ENCODE peak calls at places on chromosomes 1 and 21, in ten cellular contexts. One of them, this sample, is unnamed.

GRCh38 chr1:19606817-19607706 is 37.0 kb upstream of the NBL1 start:
- DNase-seq in breast epithelium: no peak
- DNase-seq in A549: no peak
- DNase-seq in HFFc6: no peak
- DNase-seq in lung: no peak
- DNase-seq in cardiac fibroblast: no peak
- DNase-seq in pancreas: no peak
- DNase-seq in body of pancreas: no peak
- DNase-seq in progenitor cell of endocrine pancreas: no peak
- DNase-seq in fibroblast of lung: peak
- DNase-seq in this sample: no peak

GRCh38 chr1:196466656-196467055 is 141.6 kb downstream of the KCNT2 start:
- DNase-seq in breast epithelium: no peak
- DNase-seq in A549: no peak
- DNase-seq in HFFc6: peak
- DNase-seq in lung: no peak
- DNase-seq in cardiac fibroblast: peak
- DNase-seq in pancreas: no peak
- DNase-seq in body of pancreas: no peak
- DNase-seq in progenitor cell of endocrine pancreas: no peak
- DNase-seq in fibroblast of lung: peak
- DNase-seq in this sample: no peak

GRCh38 chr1:10664251-10664650 is 132.2 kb downstream of the CASZ1 start:
- DNase-seq in breast epithelium: no peak
- DNase-seq in A549: no peak
- DNase-seq in HFFc6: no peak
- DNase-seq in lung: no peak
- DNase-seq in cardiac fibroblast: no peak
- DNase-seq in pancreas: no peak
- DNase-seq in body of pancreas: no peak
- DNase-seq in progenitor cell of endocrine pancreas: no peak
- DNase-seq in fibroblast of lung: no peak
- DNase-seq in this sample: no peak

GRCh38 chr1:75554870-75555269 is 56.0 kb downstream of the SLC44A5 start:
- DNase-seq in breast epithelium: no peak
- DNase-seq in A549: no peak
- DNase-seq in HFFc6: no peak
- DNase-seq in lung: no peak
- DNase-seq in cardiac fibroblast: no peak
- DNase-seq in pancreas: no peak
- DNase-seq in body of pancreas: no peak
- DNase-seq in progenitor cell of endocrine pancreas: no peak
- DNase-seq in fibroblast of lung: no peak
- DNase-seq in this sample: no peak

GRCh38 chr1:160658162-160658955 is 11.5 kb upstream of the SLAMF1 start:
- DNase-seq in breast epithelium: no peak
- DNase-seq in A549: no peak
- DNase-seq in HFFc6: no peak
- DNase-seq in lung: no peak
- DNase-seq in cardiac fibroblast: no peak
- DNase-seq in pancreas: no peak
- DNase-seq in body of pancreas: no peak
- DNase-seq in progenitor cell of endocrine pancreas: no peak
- DNase-seq in fibroblast of lung: no peak
- DNase-seq in this sample: no peak

GRCh38 chr1:116850436-116850835 is 59.3 kb upstream of the PTGFRN start:
- DNase-seq in breast epithelium: no peak
- DNase-seq in A549: no peak
- DNase-seq in HFFc6: no peak
- DNase-seq in lung: no peak
- DNase-seq in cardiac fibroblast: no peak
- DNase-seq in pancreas: no peak
- DNase-seq in body of pancreas: no peak
- DNase-seq in progenitor cell of endocrine pancreas: no peak
- DNase-seq in fibroblast of lung: peak
- DNase-seq in this sample: no peak

GRCh38 chr1:216314369-216315095 is 108.7 kb downstream of the USH2A start:
- DNase-seq in breast epithelium: no peak
- DNase-seq in A549: no peak
- DNase-seq in HFFc6: no peak
- DNase-seq in lung: no peak
- DNase-seq in cardiac fibroblast: no peak
- DNase-seq in pancreas: peak
- DNase-seq in body of pancreas: no peak
- DNase-seq in progenitor cell of endocrine pancreas: no peak
- DNase-seq in fibroblast of lung: peak
- DNase-seq in this sample: no peak

GRCh38 chr21:45618287-45618686 is 25.2 kb upstream of the PCBP3 start:
- DNase-seq in breast epithelium: peak
- DNase-seq in A549: no peak
- DNase-seq in HFFc6: no peak
- DNase-seq in lung: no peak
- DNase-seq in cardiac fibroblast: peak
- DNase-seq in pancreas: no peak
- DNase-seq in body of pancreas: no peak
- DNase-seq in progenitor cell of endocrine pancreas: no peak
- DNase-seq in fibroblast of lung: peak
- DNase-seq in this sample: no peak

GRCh38 chr1:96236156-96236739 is 485.3 kb upstream of the PTBP2 start:
- DNase-seq in breast epithelium: no peak
- DNase-seq in A549: peak
- DNase-seq in HFFc6: peak
- DNase-seq in lung: no peak
- DNase-seq in cardiac fibroblast: peak
- DNase-seq in pancreas: peak
- DNase-seq in body of pancreas: peak
- DNase-seq in progenitor cell of endocrine pancreas: no peak
- DNase-seq in fibroblast of lung: peak
- DNase-seq in this sample: peak

GRCh38 chr21:33402011-33402979 is 918 bp upstream of the IFNGR2 start:
- DNase-seq in breast epithelium: peak
- DNase-seq in A549: peak
- DNase-seq in HFFc6: peak
- DNase-seq in lung: peak
- DNase-seq in cardiac fibroblast: peak
- DNase-seq in pancreas: no peak
- DNase-seq in body of pancreas: peak
- DNase-seq in progenitor cell of endocrine pancreas: no peak
- DNase-seq in fibroblast of lung: peak
- DNase-seq in this sample: peak

GRCh38 chr21:33240404-33240803 is 10.7 kb downstream of the IFNAR2 start:
- DNase-seq in breast epithelium: no peak
- DNase-seq in A549: no peak
- DNase-seq in HFFc6: no peak
- DNase-seq in lung: no peak
- DNase-seq in cardiac fibroblast: no peak
- DNase-seq in pancreas: no peak
- DNase-seq in body of pancreas: no peak
- DNase-seq in progenitor cell of endocrine pancreas: no peak
- DNase-seq in fibroblast of lung: no peak
- DNase-seq in this sample: no peak

GRCh38 chr1:159652506-159652905 is 61.9 kb downstream of the CRP start:
- DNase-seq in breast epithelium: no peak
- DNase-seq in A549: no peak
- DNase-seq in HFFc6: peak
- DNase-seq in lung: no peak
- DNase-seq in cardiac fibroblast: peak
- DNase-seq in pancreas: no peak
- DNase-seq in body of pancreas: no peak
- DNase-seq in progenitor cell of endocrine pancreas: no peak
- DNase-seq in fibroblast of lung: peak
- DNase-seq in this sample: no peak

GRCh38 chr1:202205523-202206190 is 12.1 kb downstream of the LGR6 start:
- DNase-seq in breast epithelium: no peak
- DNase-seq in A549: no peak
- DNase-seq in HFFc6: no peak
- DNase-seq in lung: no peak
- DNase-seq in cardiac fibroblast: peak
- DNase-seq in pancreas: no peak
- DNase-seq in body of pancreas: no peak
- DNase-seq in progenitor cell of endocrine pancreas: no peak
- DNase-seq in fibroblast of lung: no peak
- DNase-seq in this sample: peak

GRCh38 chr1:18636762-18637552 is 6.3 kb downstream of the PAX7 start:
- DNase-seq in breast epithelium: no peak
- DNase-seq in A549: no peak
- DNase-seq in HFFc6: no peak
- DNase-seq in lung: no peak
- DNase-seq in cardiac fibroblast: no peak
- DNase-seq in pancreas: no peak
- DNase-seq in body of pancreas: no peak
- DNase-seq in progenitor cell of endocrine pancreas: no peak
- DNase-seq in fibroblast of lung: no peak
- DNase-seq in this sample: peak

GRCh38 chr1:111852216-111852615 is 96.5 kb downstream of the DDX20 start:
- DNase-seq in breast epithelium: no peak
- DNase-seq in A549: no peak
- DNase-seq in HFFc6: no peak
- DNase-seq in lung: no peak
- DNase-seq in cardiac fibroblast: no peak
- DNase-seq in pancreas: no peak
- DNase-seq in body of pancreas: no peak
- DNase-seq in progenitor cell of endocrine pancreas: no peak
- DNase-seq in fibroblast of lung: no peak
- DNase-seq in this sample: no peak

GRCh38 chr1:184298321-184299052 is 88.3 kb upstream of the C1orf21 start:
- DNase-seq in breast epithelium: no peak
- DNase-seq in A549: no peak
- DNase-seq in HFFc6: no peak
- DNase-seq in lung: no peak
- DNase-seq in cardiac fibroblast: no peak
- DNase-seq in pancreas: no peak
- DNase-seq in body of pancreas: no peak
- DNase-seq in progenitor cell of endocrine pancreas: no peak
- DNase-seq in fibroblast of lung: peak
- DNase-seq in this sample: no peak

GRCh38 chr1:19384772-19385187 is 72.7 kb downstream of the SLC66A1 start:
- DNase-seq in breast epithelium: no peak
- DNase-seq in A549: no peak
- DNase-seq in HFFc6: no peak
- DNase-seq in lung: no peak
- DNase-seq in cardiac fibroblast: no peak
- DNase-seq in pancreas: no peak
- DNase-seq in body of pancreas: no peak
- DNase-seq in progenitor cell of endocrine pancreas: no peak
- DNase-seq in fibroblast of lung: no peak
- DNase-seq in this sample: no peak

GRCh38 chr1:115338457-115338820 is 390 bp upstream of the NGF start:
- DNase-seq in breast epithelium: no peak
- DNase-seq in A549: no peak
- DNase-seq in HFFc6: no peak
- DNase-seq in lung: no peak
- DNase-seq in cardiac fibroblast: no peak
- DNase-seq in pancreas: no peak
- DNase-seq in body of pancreas: no peak
- DNase-seq in progenitor cell of endocrine pancreas: peak
- DNase-seq in fibroblast of lung: no peak
- DNase-seq in this sample: peak

GRCh38 chr1:39082811-39083576 is 56.8 kb downstream of the NDUFS5 start:
- DNase-seq in breast epithelium: no peak
- DNase-seq in A549: no peak
- DNase-seq in HFFc6: no peak
- DNase-seq in lung: no peak
- DNase-seq in cardiac fibroblast: no peak
- DNase-seq in pancreas: no peak
- DNase-seq in body of pancreas: no peak
- DNase-seq in progenitor cell of endocrine pancreas: no peak
- DNase-seq in fibroblast of lung: no peak
- DNase-seq in this sample: no peak

GRCh38 chr1:228646717-228647522 is 88.4 kb upstream of the RHOU start:
- DNase-seq in breast epithelium: no peak
- DNase-seq in A549: peak
- DNase-seq in HFFc6: peak
- DNase-seq in lung: no peak
- DNase-seq in cardiac fibroblast: peak
- DNase-seq in pancreas: peak
- DNase-seq in body of pancreas: no peak
- DNase-seq in progenitor cell of endocrine pancreas: no peak
- DNase-seq in fibroblast of lung: peak
- DNase-seq in this sample: no peak
- TF ChIP-seq CTCF in breast epithelium: no peak
- TF ChIP-seq CTCF in A549: no peak
- TF ChIP-seq CTCF in HFFc6: no peak
- TF ChIP-seq CTCF in lung: no peak
- TF ChIP-seq CTCF in cardiac fibroblast: no peak
- TF ChIP-seq CTCF in pancreas: no peak
- TF ChIP-seq CTCF in body of pancreas: no peak
- TF ChIP-seq CTCF in progenitor cell of endocrine pancreas: no peak
- TF ChIP-seq CTCF in fibroblast of lung: no peak
- TF ChIP-seq CTCF in this sample: no peak

DNA sequence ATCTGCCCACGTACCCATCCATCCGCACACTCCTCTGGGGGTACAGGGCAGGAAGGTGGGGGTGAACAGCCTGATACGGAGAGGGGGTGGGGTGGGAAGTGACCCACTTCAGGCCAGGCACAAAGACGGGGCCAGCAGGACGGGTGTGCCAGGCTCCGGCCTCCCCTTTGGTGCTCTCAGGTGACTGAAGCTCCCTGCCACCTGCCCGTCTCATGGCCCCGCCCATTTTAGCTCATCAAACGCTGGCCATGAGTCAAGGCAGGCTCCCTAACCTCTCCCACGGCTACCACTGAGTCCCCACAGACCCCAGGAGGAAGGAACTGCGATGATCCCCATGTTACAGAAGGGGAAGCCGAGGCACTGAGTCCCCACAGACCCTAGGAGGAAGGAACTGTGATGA is 109.6 kb downstream of the CRYAA start:
- DNase-seq in breast epithelium: no peak
- DNase-seq in A549: no peak
- DNase-seq in HFFc6: no peak
- DNase-seq in lung: no peak
- DNase-seq in cardiac fibroblast: no peak
- DNase-seq in pancreas: no peak
- DNase-seq in body of pancreas: no peak
- DNase-seq in progenitor cell of endocrine pancreas: no peak
- DNase-seq in fibroblast of lung: no peak
- DNase-seq in this sample: no peak
- TF ChIP-seq CTCF in breast epithelium: no peak
- TF ChIP-seq CTCF in A549: no peak
- TF ChIP-seq CTCF in HFFc6: no peak
- TF ChIP-seq CTCF in lung: no peak
- TF ChIP-seq CTCF in cardiac fibroblast: no peak
- TF ChIP-seq CTCF in pancreas: no peak
- TF ChIP-seq CTCF in body of pancreas: no peak
- TF ChIP-seq CTCF in progenitor cell of endocrine pancreas: no peak
- TF ChIP-seq CTCF in fibroblast of lung: no peak
- TF ChIP-seq CTCF in this sample: no peak

GRCh38 chr1:2840036-2840809 is 38.7 kb upstream of the TTC34 start:
- DNase-seq in breast epithelium: no peak
- DNase-seq in A549: no peak
- DNase-seq in HFFc6: no peak
- DNase-seq in lung: no peak
- DNase-seq in cardiac fibroblast: no peak
- DNase-seq in pancreas: no peak
- DNase-seq in body of pancreas: no peak
- DNase-seq in progenitor cell of endocrine pancreas: no peak
- DNase-seq in fibroblast of lung: no peak
- DNase-seq in this sample: peak
- TF ChIP-seq CTCF in breast epithelium: no peak
- TF ChIP-seq CTCF in A549: no peak
- TF ChIP-seq CTCF in HFFc6: no peak
- TF ChIP-seq CTCF in lung: no peak
- TF ChIP-seq CTCF in cardiac fibroblast: no peak
- TF ChIP-seq CTCF in pancreas: no peak
- TF ChIP-seq CTCF in body of pancreas: no peak
- TF ChIP-seq CTCF in progenitor cell of endocrine pancreas: no peak
- TF ChIP-seq CTCF in fibroblast of lung: no peak
- TF ChIP-seq CTCF in this sample: no peak

GRCh38 chr1:185719021-185719420 is 15.2 kb upstream of the HMCN1 start:
- DNase-seq in breast epithelium: no peak
- DNase-seq in A549: no peak
- DNase-seq in HFFc6: peak
- DNase-seq in lung: no peak
- DNase-seq in cardiac fibroblast: peak
- DNase-seq in pancreas: peak
- DNase-seq in body of pancreas: peak
- DNase-seq in progenitor cell of endocrine pancreas: no peak
- DNase-seq in fibroblast of lung: peak
- DNase-seq in this sample: peak
- TF ChIP-seq CTCF in breast epithelium: no peak
- TF ChIP-seq CTCF in A549: no peak
- TF ChIP-seq CTCF in HFFc6: peak
- TF ChIP-seq CTCF in lung: no peak
- TF ChIP-seq CTCF in cardiac fibroblast: peak
- TF ChIP-seq CTCF in pancreas: no peak
- TF ChIP-seq CTCF in body of pancreas: no peak
- TF ChIP-seq CTCF in progenitor cell of endocrine pancreas: peak
- TF ChIP-seq CTCF in fibroblast of lung: peak
- TF ChIP-seq CTCF in this sample: peak

This sample was measured in endothelial cell.